ENCODE peak calls at places on chromosomes 16 and 17, in four cellular contexts. One of them, this sample, is unnamed.
A peak's percentile ranks its signal among the peaks of the same experiment; 100 is the strongest.

GRCh38 chr17:69062860-69063621 is 2.3 kb upstream of the ABCA9 start:
- DNase-seq in RPMI8226: no peak
- DNase-seq in left kidney: peak; percentile 77
- DNase-seq in AG20443: no peak
- DNase-seq in this sample: no peak

GRCh38 chr17:42632949-42633444 is 23.5 kb downstream of the TUBG1 start:
- DNase-seq in left kidney: no peak
- DNase-seq in AG20443: no peak
- DNase-seq in RPMI8226: no peak
- DNase-seq in this sample: no peak

GRCh38 chr17:15233022-15233805 is 31.9 kb downstream of the PMP22 start:
- DNase-seq in RPMI8226: peak; percentile 24
- DNase-seq in left kidney: no peak
- DNase-seq in AG20443: peak; percentile 86
- DNase-seq in this sample: peak; percentile 67

GRCh38 chr16:87653234-87653633 is 50.9 kb downstream of the JPH3 start:
- DNase-seq in left kidney: peak; percentile 27
- DNase-seq in AG20443: peak; percentile 43
- DNase-seq in RPMI8226: peak; percentile 18
- DNase-seq in this sample: peak; percentile 41

GRCh38 chr16:8199390-8199789 is 390.9 kb downstream of the TMEM114 start:
- DNase-seq in AG20443: no peak
- DNase-seq in RPMI8226: no peak
- DNase-seq in left kidney: peak; percentile 69
- DNase-seq in this sample: no peak

GRCh38 chr16:142405-142804 is 3.9 kb upstream of the NPRL3 start:
- DNase-seq in left kidney: no peak
- DNase-seq in RPMI8226: no peak
- DNase-seq in AG20443: no peak
- DNase-seq in this sample: no peak

GRCh38 chr17:253091-253846 is 71.8 kb upstream of the DOC2B start:
- DNase-seq in RPMI8226: no peak
- DNase-seq in left kidney: no peak
- DNase-seq in AG20443: no peak
- DNase-seq in this sample: no peak

GRCh38 chr17:13525876-13526275 is 75.9 kb downstream of the HS3ST3A1 start:
- DNase-seq in AG20443: no peak
- DNase-seq in RPMI8226: no peak
- DNase-seq in left kidney: peak; percentile 37
- DNase-seq in this sample: no peak

GRCh38 chr16:12685806-12686205 is 117.9 kb downstream of the CPPED1 start:
- DNase-seq in RPMI8226: no peak
- DNase-seq in left kidney: no peak
- DNase-seq in AG20443: no peak
- DNase-seq in this sample: no peak

GRCh38 chr16:28910046-28911031 is 14.7 kb downstream of the RABEP2 start:
- DNase-seq in RPMI8226: peak; percentile 11
- DNase-seq in AG20443: no peak
- DNase-seq in left kidney: peak; percentile 30
- DNase-seq in this sample: no peak

GRCh38 chr16:69522732-69523404 is 42.9 kb upstream of the NFAT5 start:
- DNase-seq in AG20443: no peak
- DNase-seq in RPMI8226: no peak
- DNase-seq in left kidney: no peak
- DNase-seq in this sample: no peak

GRCh38 chr17:17491546-17491988 is 4.6 kb downstream of the RASD1 start:
- DNase-seq in left kidney: no peak
- DNase-seq in RPMI8226: no peak
- DNase-seq in AG20443: no peak
- DNase-seq in this sample: no peak

GRCh38 chr17:77420804-77421634 is 280.2 kb downstream of the SEC14L1 start:
- DNase-seq in AG20443: peak; percentile 77
- DNase-seq in left kidney: peak; percentile 96
- DNase-seq in RPMI8226: no peak
- DNase-seq in this sample: peak; percentile 92

GRCh38 chr16:11668590-11669379 is 530 bp downstream of the SNN start:
- DNase-seq in left kidney: peak; percentile 65
- DNase-seq in RPMI8226: peak; percentile 55
- DNase-seq in AG20443: peak; percentile 48
- DNase-seq in this sample: no peak

GRCh38 chr17:31224366-31224765 is 72.7 kb downstream of the OMG start:
- DNase-seq in AG20443: no peak
- DNase-seq in RPMI8226: no peak
- DNase-seq in left kidney: no peak
- DNase-seq in this sample: no peak

GRCh38 chr17:2872282-2872681 is 76.0 kb downstream of the RAP1GAP2 start:
- DNase-seq in AG20443: no peak
- DNase-seq in RPMI8226: no peak
- DNase-seq in left kidney: no peak
- DNase-seq in this sample: no peak

GRCh38 chr17:58270476-58271290 is 10.1 kb downstream of the MPO start:
- DNase-seq in AG20443: no peak
- DNase-seq in RPMI8226: peak; percentile 41
- DNase-seq in left kidney: no peak
- DNase-seq in this sample: no peak

GRCh38 chr17:81418710-81419332 is 23.6 kb downstream of the BAHCC1 start:
- DNase-seq in left kidney: no peak
- DNase-seq in RPMI8226: peak; percentile 43
- DNase-seq in AG20443: no peak
- DNase-seq in this sample: no peak

GRCh38 chr16:22413819-22414218 is 39.4 kb upstream of the CDR2 start:
- DNase-seq in RPMI8226: no peak
- DNase-seq in AG20443: no peak
- DNase-seq in left kidney: no peak
- DNase-seq in this sample: no peak

GRCh38 chr16:89115216-89115949 is 21.7 kb downstream of the ACSF3 start:
- DNase-seq in left kidney: no peak
- DNase-seq in RPMI8226: no peak
- DNase-seq in AG20443: no peak
- DNase-seq in this sample: peak; percentile 45

GRCh38 chr17:27572665-27573064 is 58.3 kb upstream of the LGALS9 start:
- DNase-seq in RPMI8226: no peak
- DNase-seq in AG20443: no peak
- DNase-seq in left kidney: no peak
- DNase-seq in this sample: no peak

GRCh38 chr17:75481194-75482059 is 25.0 kb downstream of the TMEM94 start:
- DNase-seq in RPMI8226: no peak
- DNase-seq in AG20443: no peak
- DNase-seq in left kidney: peak; percentile 13
- DNase-seq in this sample: no peak

This sample was measured in hepatic stellate cell.